ENCODE peak calls at places on chromosomes 12 and 14, in seven cellular contexts. Y is stomach, F is GM23338, H is WTC11, G is left ventricle myocardium inferior, D is B cell, N is thoracic aorta. E is an unnamed sample.

GRCh38 chr12:109169262-109169661 is 52.9 kb downstream of the ACACB start:
- DNase-seq in Y (no peak), F (no peak), H (no peak), G (no peak), D (no peak), N (no peak), E (no peak)

GRCh38 chr14:104162495-104162894 is 24.1 kb downstream of the KIF26A start:
- DNase-seq in Y (no peak), F (no peak), H (no peak), G (no peak), D (no peak), N (no peak), E (no peak)

GRCh38 chr14:68127166-68127565 is 307.6 kb downstream of the RAD51B start:
- DNase-seq in Y (no peak), F (no peak), H (no peak), G (no peak), D (no peak), N (no peak), E (no peak)

GRCh38 chr12:14931791-14932560 is 6.4 kb downstream of the ERP27 start:
- DNase-seq in Y (no peak), F (no peak), H (no peak), G (no peak), D (no peak), N (no peak), E (no peak)

GRCh38 chr12:84561362-84561761 is 351.2 kb downstream of the SLC6A15 start:
- DNase-seq in Y (no peak), F (no peak), H (no peak), G (no peak), D (no peak), N (no peak), E (no peak)

GRCh38 chr14:68683326-68683725 is 109.5 kb downstream of the ZFP36L1 start:
- DNase-seq in Y (no peak), F (no peak), H (no peak), G (no peak), D (no peak), N (no peak), E (no peak)

GRCh38 chr12:22361785-22362184 is 27.3 kb upstream of the ST8SIA1 start:
- DNase-seq in Y (no peak), F (peak; percentile 65), H (peak; percentile 50), G (no peak), D (no peak), N (no peak), E (no peak)

GRCh38 chr14:70713096-70713875 is 71.6 kb downstream of the TTC9 start:
- DNase-seq in Y (no peak), F (peak; percentile 44), H (no peak), G (no peak), D (no peak), N (no peak), E (no peak)

GRCh38 chr14:31834616-31835015 is 242.5 kb upstream of the ARHGAP5 start:
- DNase-seq in Y (no peak), F (no peak), H (no peak), G (no peak), D (no peak), N (no peak), E (no peak)

GRCh38 chr12:123131879-123132402 is 18.9 kb downstream of the PITPNM2 start:
- DNase-seq in Y (peak; percentile 71), F (no peak), H (no peak), G (no peak), D (no peak), N (no peak), E (no peak)

GRCh38 chr14:23695220-23695999 is 59.2 kb downstream of the DHRS2 start:
- DNase-seq in Y (peak; percentile 49), F (peak; percentile 72), H (peak; percentile 36), G (peak; percentile 25), D (no peak), N (no peak), E (no peak)

GRCh38 chr12:119576915-119577314 is 16.7 kb upstream of the TMEM233 start:
- DNase-seq in Y (no peak), F (no peak), H (no peak), G (no peak), D (no peak), N (no peak), E (no peak)

GRCh38 chr14:59342108-59342507 is 123.1 kb downstream of the GPR135 start:
- DNase-seq in Y (no peak), F (no peak), H (no peak), G (no peak), D (no peak), N (no peak), E (no peak)

GRCh38 chr12:108515916-108516315 is 839 bp downstream of the FICD start:
- DNase-seq in Y (no peak), F (no peak), H (no peak), G (no peak), D (no peak), N (no peak), E (no peak)

GRCh38 chr14:74459289-74459946 is 33.4 kb upstream of the SYNDIG1L start:
- DNase-seq in Y (no peak), F (peak; percentile 81), H (peak; percentile 77), G (no peak), D (peak; percentile 34), N (no peak), E (peak; percentile 57)

GRCh38 chr14:61063461-61063860 is 82.4 kb downstream of the SLC38A6 start:
- DNase-seq in Y (no peak), F (no peak), H (no peak), G (no peak), D (no peak), N (no peak), E (no peak)

GRCh38 chr12:3661028-3661427 is 91.9 kb downstream of the CRACR2A start:
- DNase-seq in Y (no peak), F (no peak), H (no peak), G (no peak), D (no peak), N (no peak), E (no peak)

GRCh38 chr12:3656946-3657622 is 95.8 kb downstream of the CRACR2A start:
- DNase-seq in Y (no peak), F (no peak), H (no peak), G (no peak), D (no peak), N (no peak), E (no peak)

GRCh38 chr12:3651585-3652424 is 101.1 kb downstream of the CRACR2A start:
- DNase-seq in Y (no peak), F (no peak), H (no peak), G (no peak), D (no peak), N (no peak), E (no peak)

GRCh38 chr12:3658327-3659163 is 94.4 kb downstream of the CRACR2A start:
- DNase-seq in Y (peak; percentile 33), F (peak; percentile 87), H (peak; percentile 73), G (no peak), D (no peak), N (no peak), E (peak; percentile 37)

DNA sequence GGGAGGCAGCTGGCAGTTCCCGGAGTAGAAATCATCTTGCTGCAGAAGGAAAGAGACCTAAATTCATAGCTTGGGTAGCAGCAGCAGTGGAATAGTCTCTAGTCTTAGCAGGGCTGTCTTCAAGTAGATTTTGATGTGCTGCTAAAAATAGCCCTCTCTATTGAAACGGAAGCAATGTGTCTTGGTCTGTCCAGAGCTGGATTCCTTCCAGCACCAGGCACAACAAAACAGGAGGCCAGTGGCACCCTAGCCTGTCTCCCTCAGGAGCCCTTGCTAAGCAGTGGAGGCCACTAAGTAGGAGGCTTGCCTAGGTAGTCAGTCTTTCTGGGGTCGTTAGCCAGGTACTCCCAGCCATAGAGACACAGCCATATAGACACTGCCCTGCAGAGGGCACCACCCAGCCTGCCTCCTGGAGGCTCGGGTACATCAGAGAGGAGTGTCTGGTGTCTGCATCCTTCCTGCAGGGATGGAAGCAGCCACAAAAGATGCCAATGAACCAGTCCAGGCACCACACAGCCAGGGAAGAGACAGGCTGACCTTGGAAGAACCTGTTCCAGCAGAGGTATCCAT is 97.5 kb downstream of the CRACR2A start:
- DNase-seq in Y (no peak), F (peak; percentile 80), H (peak; percentile 69), G (no peak), D (no peak), N (no peak), E (peak; percentile 46)
- TF ChIP-seq CTCF in Y (no peak), F (peak; percentile 82), H (no peak), G (peak; percentile 45), D (no peak), N (no peak), E (peak; percentile 21)

DNA sequence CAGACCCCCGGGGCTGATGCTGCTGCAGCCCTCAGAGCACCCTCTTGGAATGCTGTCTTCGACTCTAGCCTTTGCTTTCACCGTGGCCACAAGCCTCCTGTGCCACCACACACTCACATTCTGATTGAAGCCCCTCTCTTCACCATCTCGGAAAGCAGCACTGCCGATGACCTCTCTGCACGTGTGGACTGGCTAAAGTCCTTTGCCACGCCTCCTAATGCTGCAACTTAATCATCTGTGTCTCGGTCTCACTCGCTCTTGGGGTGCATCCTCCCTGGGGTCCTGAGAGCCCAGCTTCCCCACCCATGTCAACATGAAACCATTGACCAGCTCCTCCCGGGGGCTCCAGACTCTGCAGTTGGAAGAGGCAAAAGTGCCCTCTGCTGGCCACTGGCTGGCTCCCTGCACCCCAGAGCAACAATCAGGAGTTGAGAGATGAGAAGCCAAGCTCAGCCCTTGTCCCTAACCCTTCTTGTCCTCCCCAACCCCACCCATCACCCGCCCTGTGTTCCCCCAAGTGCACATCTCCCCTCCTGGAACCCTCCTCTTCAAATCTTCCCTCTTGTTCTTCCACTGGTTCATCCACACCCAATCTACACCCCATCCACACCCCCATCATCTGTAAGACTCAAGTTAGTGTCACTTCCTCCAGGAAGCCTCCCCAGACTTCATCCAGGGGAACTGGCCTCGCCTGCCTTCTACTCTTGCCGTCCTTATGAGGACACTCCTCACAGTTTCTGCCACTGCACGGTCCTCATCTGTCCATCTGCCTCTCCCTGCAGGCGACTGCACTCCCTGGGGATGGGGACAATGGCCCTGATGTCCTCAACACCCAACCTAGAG is 23.6 kb upstream of the FAM181A start:
- DNase-seq in Y (peak; percentile 40), F (peak; percentile 73), H (peak; percentile 69), G (no peak), D (no peak), N (no peak), E (no peak)
- TF ChIP-seq CTCF in Y (peak; percentile 7), F (peak; percentile 86), H (no peak), G (peak; percentile 50), D (no peak), N (no peak), E (peak; percentile 36)

GRCh38 chr12:116799955-116800354 is 61.8 kb downstream of the RNFT2 start:
- DNase-seq in Y (no peak), F (no peak), H (no peak), G (no peak), D (no peak), N (no peak), E (no peak)
- TF ChIP-seq CTCF in Y (no peak), F (peak; percentile 3), H (no peak), G (no peak), D (no peak), N (no peak), E (no peak)

GRCh38 chr12:6927999-6928702 is 392 bp downstream of the ATN1 start:
- DNase-seq in Y (no peak), F (peak; percentile 47), H (no peak), G (no peak), D (peak; percentile 85), N (no peak), E (no peak)

GRCh38 chr12:6927379-6927991 is at the start of gene ATN1:
- DNase-seq in Y (peak; percentile 68), F (peak; percentile 97), H (peak; percentile 86), G (peak; percentile 86), D (peak; percentile 87), N (no peak), E (peak; percentile 71)

GRCh38 chr12:6923851-6924250 is 3.9 kb upstream of the ATN1 start:
- DNase-seq in Y (no peak), F (no peak), H (no peak), G (no peak), D (no peak), N (no peak), E (no peak)

GRCh38 chr12:6925239-6925542 is 2.6 kb upstream of the ATN1 start:
- DNase-seq in Y (no peak), F (no peak), H (peak; percentile 18), G (no peak), D (peak; percentile 14), N (no peak), E (no peak)

GRCh38 chr12:6925543-6926279 is 2.0 kb upstream of the ATN1 start:
- DNase-seq in Y (peak; percentile 77), F (peak; percentile 91), H (peak; percentile 67), G (peak; percentile 73), D (peak; percentile 8), N (no peak), E (no peak)
- TF ChIP-seq CTCF in Y (peak; percentile 12), F (no peak), H (no peak), G (peak; percentile 22), D (no peak), N (no peak), E (no peak)

E was measured in GM10248.